ENCODE peak calls at places on chromosomes 3 and 15, in six cellular contexts. N, R, O, V, D and Z are unnamed samples.

GRCh38 chr15:42495361-42496212 is at the start of gene SNAP23:
- DNase-seq in D (peak; percentile 76), N (peak; percentile 98), R (peak; percentile 91), V (peak; percentile 95), O (peak; percentile 97), Z (peak; percentile 94)

GRCh38 chr3:188689101-188689574 is 482.6 kb upstream of the TPRG1 start:
- DNase-seq in V (no peak), N (no peak), R (peak; percentile 47), O (peak; percentile 71), D (no peak), Z (no peak)

GRCh38 chr15:96088592-96088991 is 241.9 kb upstream of the NR2F2 start:
- DNase-seq in N (no peak), D (no peak), V (peak; percentile 75), O (peak; percentile 49), R (no peak), Z (no peak)

GRCh38 chr3:159763466-159764210 is 225.0 kb upstream of the IL12A start:
- DNase-seq in N (peak; percentile 83), V (peak; percentile 90), O (peak; percentile 93), D (no peak), R (peak; percentile 67), Z (peak; percentile 90)

GRCh38 chr3:17070560-17070959 is 185.8 kb downstream of the PLCL2 start:
- DNase-seq in N (no peak), V (peak; percentile 57), D (no peak), R (no peak), O (peak; percentile 29), Z (peak; percentile 71)

GRCh38 chr3:72942427-72942826 is 54.2 kb upstream of the PPP4R2 start:
- DNase-seq in D (no peak), V (no peak), R (peak; percentile 32), N (no peak), O (no peak), Z (no peak)

GRCh38 chr3:17798000-17798399 is 55.6 kb upstream of the TBC1D5 start:
- DNase-seq in V (peak; percentile 65), D (no peak), N (no peak), O (no peak), R (no peak), Z (peak; percentile 73)

GRCh38 chr3:8503871-8504610 is 2.4 kb downstream of the LMCD1 start:
- DNase-seq in R (no peak), N (no peak), O (no peak), D (no peak), V (peak; percentile 57), Z (peak; percentile 93)

GRCh38 chr15:78035319-78035718 is 42.2 kb downstream of the TBC1D2B start:
- DNase-seq in R (no peak), N (peak; percentile 85), D (peak; percentile 42), V (no peak), O (peak; percentile 40), Z (no peak)

GRCh38 chr3:53159415-53160135 is 1.4 kb upstream of the PRKCD start:
- DNase-seq in N (no peak), O (no peak), D (no peak), R (no peak), V (peak; percentile 75), Z (peak; percentile 40)

GRCh38 chr15:64503197-64503596 is 42.8 kb downstream of the ZNF609 start:
- DNase-seq in V (peak; percentile 36), D (no peak), O (peak; percentile 88), N (no peak), R (no peak), Z (peak; percentile 55)

GRCh38 chr3:148958681-148959080 is 32.7 kb upstream of the GYG1 start:
- DNase-seq in D (no peak), N (no peak), O (peak; percentile 21), R (no peak), V (no peak), Z (no peak)

GRCh38 chr3:100813828-100814227 is 104.5 kb downstream of the TFG start:
- DNase-seq in D (no peak), O (no peak), N (no peak), V (no peak), R (no peak), Z (no peak)
- H3K27me3 ChIP-seq in D (peaks cover 4% of the 10 kb centered on the region), O (no peaks in the 10 kb centered on the region), N (no peaks in the 10 kb centered on the region), V (no peaks in the 10 kb centered on the region), R (no peaks in the 10 kb centered on the region), Z (no peaks in the 10 kb centered on the region)

GRCh38 chr15:98312913-98313312 is 335.4 kb upstream of the IGF1R start:
- DNase-seq in D (no peak), R (no peak), O (no peak), V (no peak), N (no peak), Z (no peak)
- H3K27me3 ChIP-seq in D (no peaks in the 10 kb centered on the region), R (no peaks in the 10 kb centered on the region), O (peaks cover 17% of the 10 kb centered on the region), V (no peaks in the 10 kb centered on the region), N (no peaks in the 10 kb centered on the region), Z (no peaks in the 10 kb centered on the region)

GRCh38 chr3:69684309-69684981 is 54.8 kb upstream of the MITF start:
- DNase-seq in V (no peak), D (no peak), R (no peak), N (no peak), O (no peak), Z (no peak)
- H3K27me3 ChIP-seq in V (peaks cover 94% of the 10 kb centered on the region), D (no peaks in the 10 kb centered on the region), R (peaks cover 4% of the 10 kb centered on the region), N (peaks cover 2% of the 10 kb centered on the region), O (no peaks in the 10 kb centered on the region), Z (peaks cover 4% of the 10 kb centered on the region)

DNA sequence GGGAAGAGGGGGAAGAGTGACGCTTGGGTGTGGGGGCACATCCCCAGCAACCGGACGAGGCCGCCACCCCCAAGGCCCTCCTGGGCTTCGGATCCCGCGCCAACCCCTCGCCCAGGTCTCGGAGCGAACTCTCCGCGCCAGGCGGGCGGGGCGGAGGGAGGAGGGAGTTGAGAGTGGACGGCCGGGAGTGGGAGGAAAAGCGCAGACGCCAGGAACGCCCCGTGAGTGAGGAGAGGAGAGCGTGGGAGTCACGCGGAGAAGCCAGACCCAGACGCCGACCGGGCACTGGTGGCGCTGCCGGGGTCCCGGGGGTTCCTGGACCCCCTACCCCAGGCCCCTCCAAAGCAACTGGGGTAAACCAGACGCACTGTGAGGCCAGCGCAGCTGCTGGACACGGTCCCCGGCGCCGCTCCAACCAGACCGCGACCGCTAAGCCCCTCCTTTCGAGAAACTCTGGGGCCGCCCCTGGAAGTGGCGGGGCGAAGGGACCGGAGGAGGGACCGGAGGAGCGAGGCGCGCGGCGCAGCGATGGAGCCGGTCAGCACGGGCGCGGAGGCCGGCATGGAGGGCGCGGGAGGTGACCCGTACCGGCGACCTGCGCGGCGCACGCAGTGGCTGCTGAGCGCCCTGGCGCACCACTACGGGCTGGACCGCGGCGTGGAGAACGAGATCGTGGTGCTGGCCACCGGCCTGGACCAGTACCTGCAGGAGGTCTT is at the start of gene EFCC1:
- DNase-seq in O (peak; percentile 73), V (peak; percentile 83), R (no peak), N (no peak), D (no peak), Z (peak; percentile 34)
- H3K27me3 ChIP-seq in O (peaks cover 94% of the 10 kb centered on the region), V (peaks cover 94% of the 10 kb centered on the region), R (peaks cover 27% of the 10 kb centered on the region), N (peaks cover 39% of the 10 kb centered on the region), D (peaks cover 35% of the 10 kb centered on the region), Z (peaks cover 46% of the 10 kb centered on the region)

DNA sequence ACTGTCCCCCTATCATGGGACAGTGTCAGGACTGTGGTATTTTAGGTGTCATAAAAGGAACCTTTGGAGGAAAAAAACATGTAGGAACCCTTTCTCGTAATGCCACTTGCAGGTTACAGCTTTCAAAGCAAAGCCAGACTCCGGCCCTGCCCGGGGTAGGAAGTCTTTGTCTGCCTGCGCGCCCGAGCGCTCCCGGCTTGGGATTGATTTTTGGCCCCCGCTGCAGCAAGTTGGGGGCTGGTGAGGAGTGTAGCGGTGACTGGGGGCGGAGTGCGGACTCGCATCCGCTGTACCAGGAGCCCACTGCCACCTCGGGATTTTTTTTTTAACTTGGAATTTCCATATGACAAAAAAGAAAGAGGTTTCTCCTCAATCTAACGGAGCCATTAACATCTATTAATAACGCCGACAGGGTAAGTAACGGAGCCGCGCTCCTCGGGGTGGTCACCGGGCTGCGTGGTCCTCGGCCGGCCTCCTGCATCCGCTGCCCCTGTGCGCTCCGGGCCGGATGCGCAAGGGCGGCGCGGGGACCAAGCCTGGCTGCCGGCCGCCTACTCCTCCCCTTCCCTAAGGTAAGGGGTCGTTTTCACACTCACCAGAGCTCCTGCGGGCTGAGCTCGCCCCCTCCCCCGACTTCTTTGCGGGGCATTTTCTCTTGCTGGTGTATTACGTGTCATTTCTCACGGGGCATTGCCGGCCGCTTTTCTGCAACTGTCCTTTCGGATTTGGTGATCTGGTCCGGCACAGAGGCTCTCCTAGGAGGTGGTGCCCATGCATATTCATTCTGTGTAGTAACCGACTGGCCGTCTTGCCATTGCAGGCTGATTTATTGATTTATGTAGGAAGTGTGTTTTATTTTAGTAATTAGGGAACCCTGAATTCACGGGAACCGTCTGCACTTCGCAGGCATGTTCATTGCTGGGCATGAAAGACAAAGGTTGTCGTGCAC is 219.8 kb upstream of the TOPAZ1 start:
- DNase-seq in V (peak; percentile 70), O (no peak), N (no peak), D (no peak), R (no peak), Z (peak; percentile 22)
- H3K27me3 ChIP-seq in V (peaks cover 32% of the 10 kb centered on the region), O (no peaks in the 10 kb centered on the region), N (peaks cover 33% of the 10 kb centered on the region), D (peaks cover 34% of the 10 kb centered on the region), R (no peaks in the 10 kb centered on the region), Z (peaks cover 7% of the 10 kb centered on the region)

DNA sequence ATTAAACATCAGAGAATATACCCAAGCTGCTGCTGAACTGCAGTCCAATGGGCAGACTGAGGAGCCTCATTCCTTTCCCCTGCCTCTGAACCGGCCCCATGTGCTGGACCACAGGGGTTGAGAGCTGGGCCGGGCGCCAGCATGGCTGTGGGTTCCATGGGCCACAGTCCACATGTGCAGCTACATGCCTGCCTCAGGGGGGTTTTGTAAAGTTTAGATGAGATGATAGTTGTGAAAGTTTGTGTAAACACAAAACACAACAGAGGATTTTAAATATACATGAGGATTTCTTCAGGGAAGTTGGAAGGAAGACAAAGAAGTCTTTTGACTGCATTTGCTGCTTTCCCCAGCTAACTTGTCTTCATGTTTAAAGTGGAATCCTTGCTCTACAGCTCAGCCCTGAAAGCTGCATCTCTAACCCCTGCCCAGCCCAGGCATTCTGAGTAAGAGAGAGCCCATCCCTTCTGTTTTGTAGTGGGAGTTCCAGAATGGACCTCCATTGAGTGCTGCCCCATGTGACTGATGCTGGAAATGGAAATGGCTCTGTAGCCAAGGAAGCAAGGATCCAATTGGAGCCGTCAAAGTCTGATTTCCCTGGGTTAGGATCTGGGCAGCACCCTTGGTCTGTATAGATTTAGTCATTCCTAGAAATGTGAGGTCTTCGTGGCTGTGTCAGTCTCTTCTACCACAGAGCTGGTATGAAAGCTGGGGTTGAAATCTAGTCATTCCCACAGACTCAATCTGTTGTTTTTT is 17.5 kb downstream of the SLC12A8 start:
- DNase-seq in N (no peak), D (no peak), R (no peak), O (peak; percentile 76), V (no peak), Z (no peak)
- H3K27me3 ChIP-seq in N (no peaks in the 10 kb centered on the region), D (no peaks in the 10 kb centered on the region), R (no peaks in the 10 kb centered on the region), O (no peaks in the 10 kb centered on the region), V (no peaks in the 10 kb centered on the region), Z (no peaks in the 10 kb centered on the region)